ENCODE peak calls at places on chromosomes 2 and 18, in six cellular contexts. T is HCT116, H is A549, L is K562, C is GM12878, U is endothelial cell of umbilical vein. G is an unnamed sample.

GRCh38 chr2:70616168-70616694 is 62.6 kb upstream of the TGFA start:
- DNase-seq in C (no peak), T (no peak), H (no peak), L (no peak), U (no peak), G (no peak)

GRCh38 chr18:78765142-78765541 is 214.5 kb upstream of the SALL3 start:
- DNase-seq in H (no peak), L (no peak), C (no peak), U (no peak), T (no peak), G (no peak)

GRCh38 chr2:238100049-238100820 is at the start of gene ESPNL:
- DNase-seq in C (no peak), H (no peak), L (peak), T (no peak), U (no peak), G (peak)

GRCh38 chr2:37829202-37829601 is 95.9 kb upstream of the RMDN2 start:
- DNase-seq in T (no peak), H (no peak), U (peak), L (no peak), C (no peak), G (peak)

GRCh38 chr2:73212098-73212447 is 2.0 kb upstream of the SMYD5 start:
- DNase-seq in T (no peak), C (no peak), L (no peak), U (no peak), H (no peak), G (no peak)

GRCh38 chr18:58842978-58843661 is 21.6 kb upstream of the ZNF532 start:
- DNase-seq in U (no peak), C (no peak), L (no peak), T (no peak), H (no peak), G (no peak)

GRCh38 chr2:228700638-228701037 is 519.2 kb upstream of the SPHKAP start:
- DNase-seq in C (no peak), U (no peak), T (no peak), H (no peak), L (no peak), G (no peak)

GRCh38 chr2:107669335-107669734 is 157.4 kb upstream of the RGPD4 start:
- DNase-seq in T (no peak), H (no peak), C (no peak), L (no peak), U (no peak), G (peak)

GRCh38 chr2:217799553-217800432 is 203.0 kb downstream of the TNS1 start:
- DNase-seq in H (no peak), C (no peak), U (no peak), T (no peak), L (no peak), G (no peak)

GRCh38 chr2:205011031-205011430 is 465.8 kb downstream of the PARD3B start:
- DNase-seq in C (no peak), U (no peak), H (no peak), L (no peak), T (no peak), G (no peak)

GRCh38 chr18:32769242-32770180 is 3.3 kb downstream of the KLHL14 start:
- DNase-seq in L (no peak), H (no peak), U (no peak), T (no peak), C (no peak), G (no peak)

GRCh38 chr2:214069254-214069653 is 341.6 kb upstream of the VWC2L start:
- DNase-seq in H (peak), L (no peak), U (peak), T (peak), C (no peak), G (peak)

GRCh38 chr2:239189711-239190131 is 211.1 kb downstream of the HDAC4 start:
- DNase-seq in H (no peak), T (no peak), C (no peak), U (no peak), L (no peak), G (no peak)

GRCh38 chr2:192286093-192286701 is 91.5 kb upstream of the TMEFF2 start:
- DNase-seq in T (peak), U (peak), H (no peak), L (no peak), C (no peak), G (peak)

GRCh38 chr2:225735844-225736243 is 336.3 kb downstream of the NYAP2 start:
- DNase-seq in H (no peak), C (no peak), T (peak), L (no peak), U (peak), G (no peak)

GRCh38 chr2:57549642-57550102 is 496.9 kb upstream of the VRK2 start:
- DNase-seq in H (peak), C (peak), U (no peak), L (no peak), T (peak), G (peak)

GRCh38 chr2:172962824-172963223 is 112.8 kb upstream of the MAP3K20 start:
- DNase-seq in L (no peak), T (no peak), C (no peak), U (peak), H (no peak), G (peak)

GRCh38 chr2:58449286-58450010 is 208.3 kb upstream of the FANCL start:
- DNase-seq in H (no peak), T (no peak), U (no peak), C (peak), L (no peak), G (peak)

GRCh38 chr18:79852561-79853302 is 55.0 kb downstream of the KCNG2 start:
- DNase-seq in H (no peak), L (no peak), U (no peak), T (no peak), C (no peak), G (no peak)

GRCh38 chr18:22466608-22467390 is 49.1 kb upstream of the CTAGE1 start:
- DNase-seq in U (peak), T (peak), C (no peak), H (peak), L (no peak), G (no peak)

GRCh38 chr2:154603682-154604081 is 94.8 kb upstream of the KCNJ3 start:
- DNase-seq in H (no peak), L (no peak), C (no peak), T (no peak), U (no peak), G (no peak)

GRCh38 chr2:231680992-231681852 is 27.1 kb upstream of the PTMA start:
- DNase-seq in H (peak), C (no peak), U (peak), L (peak), T (no peak), G (peak)

GRCh38 chr2:105258835-105259350 is 17.4 kb downstream of the GPR45 start:
- DNase-seq in T (no peak), H (no peak), C (no peak), L (no peak), U (no peak), G (no peak)

GRCh38 chr2:89837962-89838625 is 1146.6 kb downstream of the RPIA start:
- DNase-seq in H (no peak), T (no peak), U (peak), L (no peak), C (no peak), G (peak)
- H3K4me3 ChIP-seq in H (no peak), T (no peak), U (no peak), L (no peak), C (no peak), G (no peak)

DNA sequence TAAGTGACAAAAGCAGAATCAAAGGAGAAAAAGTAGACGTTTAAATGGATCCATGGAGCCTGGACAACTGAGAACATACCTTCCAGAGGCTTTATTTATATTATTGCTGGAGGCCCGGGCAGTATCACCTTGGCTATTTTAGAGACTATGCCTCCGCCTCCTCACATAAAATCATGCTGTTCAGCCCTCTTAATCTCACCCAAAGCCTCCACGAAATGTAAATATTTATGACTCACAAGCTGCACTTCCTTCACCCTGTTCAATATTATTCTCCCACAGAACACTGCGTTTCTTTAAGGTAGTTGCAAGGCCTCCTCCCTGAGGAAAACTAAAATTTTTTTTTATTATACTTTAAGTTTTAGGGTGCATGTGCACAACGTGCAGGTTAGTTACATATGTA is 478.5 kb upstream of the ACVR2A start:
- DNase-seq in H (no peak), C (no peak), L (no peak), T (no peak), U (no peak), G (no peak)
- TF ChIP-seq MAX in H (no peak), C (no peak), L (no peak), T (no peak), U (no peak), G (no peak)

GRCh38 chr2:119431155-119431975 is at the start of gene TMEM37:
- DNase-seq in L (peak), T (peak), C (peak), U (peak), H (peak), G (peak)
- TF ChIP-seq POLR2A in L (peak), T (no peak), C (no peak), U (no peak), H (no peak), G (no peak)

DNA sequence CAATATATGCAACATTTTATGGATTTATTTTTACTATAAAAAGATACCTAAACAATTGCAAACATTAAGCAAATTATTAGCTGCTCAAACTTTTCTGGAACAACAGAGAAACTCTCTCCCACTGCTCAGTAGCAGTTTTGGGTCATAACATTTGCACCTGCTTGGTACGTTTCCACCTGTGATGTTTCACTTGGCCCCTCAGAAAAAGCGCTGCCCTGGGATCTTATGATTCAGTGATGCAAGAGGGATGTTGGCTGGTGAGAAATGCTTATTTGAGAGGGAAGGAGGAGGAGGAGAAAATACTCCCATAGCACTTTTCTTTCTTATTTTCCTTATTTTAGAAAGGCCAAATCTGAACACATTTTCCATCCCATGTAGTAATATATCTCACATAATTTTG is 9.2 kb downstream of the IRS1 start:
- DNase-seq in C (no peak), U (no peak), T (no peak), L (no peak), H (no peak), G (no peak)
- H3K4me3 ChIP-seq in C (no peak), U (no peak), T (no peak), L (no peak), H (peak), G (peak)

GRCh38 chr2:233816334-233816733 is 38.0 kb downstream of the HJURP start:
- DNase-seq in H (no peak), U (no peak), T (no peak), L (no peak), C (no peak), G (no peak)

GRCh38 chr2:233817995-233818638 is 36.2 kb downstream of the HJURP start:
- DNase-seq in H (no peak), C (no peak), U (no peak), T (no peak), L (no peak), G (no peak)

GRCh38 chr2:233817305-233817980 is 36.9 kb downstream of the HJURP start:
- DNase-seq in H (no peak), U (no peak), L (no peak), T (no peak), C (no peak), G (no peak)

GRCh38 chr2:233815861-233816260 is 37.7 kb downstream of the MROH2A start:
- DNase-seq in H (no peak), C (no peak), L (no peak), U (no peak), T (no peak), G (no peak)

GRCh38 chr2:233816771-233817170 is 37.6 kb downstream of the HJURP start:
- DNase-seq in C (no peak), T (no peak), U (no peak), H (no peak), L (no peak), G (no peak)
- TF ChIP-seq MAX in C (no peak), T (no peak), U (no peak), H (no peak), L (no peak), G (no peak)

DNA sequence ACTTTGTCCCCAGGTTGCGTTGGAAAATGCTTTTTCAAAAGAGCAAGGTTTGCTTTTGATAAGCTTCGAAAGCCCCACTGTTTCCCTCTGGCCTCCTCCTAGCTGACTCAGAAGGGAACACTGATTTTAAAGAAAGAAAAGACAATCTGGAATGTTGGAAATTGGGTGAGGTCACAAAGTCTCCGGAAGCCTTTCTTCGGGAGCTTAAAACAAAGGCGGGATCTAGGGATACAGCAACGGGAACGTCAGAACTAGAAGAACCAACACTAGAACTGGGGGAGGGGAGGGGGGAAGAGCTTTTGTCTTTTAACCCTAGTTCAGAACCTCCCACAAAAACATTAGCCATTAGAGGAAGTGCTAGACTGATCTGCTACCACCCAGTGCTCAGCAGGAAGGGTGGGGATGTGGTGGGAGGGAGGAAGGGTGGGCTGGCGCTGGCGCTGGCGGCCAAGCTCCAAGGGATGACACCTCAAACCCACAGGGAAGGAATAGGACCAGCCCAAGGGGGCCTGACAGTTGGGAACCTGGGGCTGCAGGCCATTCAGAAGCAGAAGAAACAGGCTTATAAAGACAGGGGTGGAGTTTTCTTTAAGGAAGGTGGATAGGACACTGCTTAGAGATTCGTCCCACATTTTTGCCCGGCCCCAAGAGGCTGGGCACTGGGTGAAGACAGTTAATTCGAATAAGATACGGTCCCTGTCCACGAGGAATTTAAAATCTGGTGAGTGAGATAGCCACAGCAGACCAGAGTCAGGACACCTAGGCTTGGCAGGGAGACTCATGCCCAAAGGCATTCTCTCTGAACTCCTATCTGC is 1.7 kb downstream of the TMSB10 start:
- DNase-seq in U (peak), L (peak), C (no peak), T (peak), H (peak), G (peak)
- TF ChIP-seq POLR2A in U (peak), L (no peak), C (peak), T (peak), H (peak), G (no peak)